ENCODE peak calls at places on chromosomes 16 and 17, in nine cellular contexts. L, V, G, A, B, Y, I, F and O are unnamed samples.

GRCh38 chr17:83110755-83111154 is 31.3 kb downstream of the METRNL start:
- DNase-seq in L (no peak), V (no peak), G (no peak), A (no peak), B (no peak), Y (peak), I (no peak), F (no peak), O (no peak)

GRCh38 chr16:66150691-66151090 is 215.8 kb upstream of the CDH5 start:
- DNase-seq in L (no peak), V (no peak), G (no peak), A (no peak), B (no peak), Y (no peak), I (no peak), F (peak), O (no peak)

GRCh38 chr17:7840441-7840840 is 6.4 kb downstream of the KDM6B start:
- DNase-seq in L (no peak), V (no peak), G (no peak), A (no peak), B (no peak), Y (no peak), I (no peak), F (no peak), O (no peak)

GRCh38 chr16:48053346-48053745 is 102.4 kb downstream of the ABCC12 start:
- DNase-seq in L (no peak), V (no peak), G (no peak), A (peak), B (no peak), Y (peak), I (peak), F (peak), O (no peak)

GRCh38 chr16:22278841-22279240 is 18.4 kb upstream of the POLR3E start:
- DNase-seq in L (no peak), V (no peak), G (no peak), A (no peak), B (no peak), Y (no peak), I (no peak), F (no peak), O (no peak)

GRCh38 chr16:819336-819735 is 18.8 kb upstream of the GNG13 start:
- DNase-seq in L (no peak), V (no peak), G (no peak), A (no peak), B (no peak), Y (no peak), I (no peak), F (no peak), O (no peak)

GRCh38 chr16:88533381-88533831 is 36.8 kb upstream of the ZC3H18 start:
- DNase-seq in L (no peak), V (no peak), G (peak), A (peak), B (no peak), Y (no peak), I (no peak), F (peak), O (no peak)

GRCh38 chr16:57903656-57904055 is 67.3 kb downstream of the CNGB1 start:
- DNase-seq in L (no peak), V (no peak), G (no peak), A (no peak), B (no peak), Y (no peak), I (no peak), F (no peak), O (no peak)

GRCh38 chr16:85276741-85277140 is 164.5 kb upstream of the CIBAR2 start:
- DNase-seq in L (no peak), V (no peak), G (no peak), A (no peak), B (no peak), Y (no peak), I (no peak), F (no peak), O (no peak)

GRCh38 chr16:15434425-15435215 is at the start of gene BMERB1:
- DNase-seq in L (peak), V (peak), G (peak), A (peak), B (no peak), Y (peak), I (peak), F (peak), O (no peak)

GRCh38 chr17:76407509-76407908 is 23.1 kb downstream of the SPHK1 start:
- DNase-seq in L (no peak), V (no peak), G (no peak), A (no peak), B (no peak), Y (no peak), I (no peak), F (no peak), O (no peak)

GRCh38 chr17:17598003-17598402 is 6.5 kb upstream of the PEMT start:
- DNase-seq in L (no peak), V (no peak), G (no peak), A (no peak), B (no peak), Y (no peak), I (no peak), F (no peak), O (no peak)

GRCh38 chr16:65922923-65923322 is 443.6 kb upstream of the CDH5 start:
- DNase-seq in L (no peak), V (no peak), G (no peak), A (no peak), B (no peak), Y (no peak), I (no peak), F (no peak), O (no peak)

GRCh38 chr17:21452377-21453143 is 76.4 kb downstream of the KCNJ12 start:
- DNase-seq in L (no peak), V (peak), G (no peak), A (peak), B (no peak), Y (peak), I (no peak), F (peak), O (no peak)

GRCh38 chr17:50200447-50201225 is 795 bp downstream of the COL1A1 start:
- DNase-seq in L (peak), V (peak), G (peak), A (peak), B (peak), Y (peak), I (peak), F (peak), O (no peak)

GRCh38 chr16:781346-782010 is 6.7 kb downstream of the RPUSD1 start:
- DNase-seq in L (no peak), V (no peak), G (no peak), A (no peak), B (no peak), Y (no peak), I (no peak), F (no peak), O (no peak)

GRCh38 chr17:11682646-11683045 is 84.4 kb downstream of the DNAH9 start:
- DNase-seq in L (no peak), V (no peak), G (no peak), A (no peak), B (no peak), Y (no peak), I (no peak), F (no peak), O (no peak)

GRCh38 chr16:87834668-87835473 is 34.4 kb downstream of the SLC7A5 start:
- DNase-seq in L (no peak), V (no peak), G (peak), A (no peak), B (no peak), Y (peak), I (peak), F (peak), O (no peak)

GRCh38 chr16:86549076-86549892 is 5.8 kb downstream of the MTHFSD start:
- DNase-seq in L (no peak), V (no peak), G (no peak), A (no peak), B (no peak), Y (no peak), I (no peak), F (no peak), O (no peak)

GRCh38 chr16:1331712-1332617 is 1.5 kb upstream of the BAIAP3 start:
- DNase-seq in L (peak), V (peak), G (peak), A (no peak), B (no peak), Y (peak), I (peak), F (peak), O (peak)

GRCh38 chr17:18182978-18183333 is 672 bp upstream of the ALKBH5 start:
- DNase-seq in L (peak), V (peak), G (peak), A (no peak), B (peak), Y (peak), I (no peak), F (peak), O (no peak)

GRCh38 chr16:77271532-77272426 is 72.6 kb downstream of the SYCE1L start:
- DNase-seq in L (no peak), V (no peak), G (no peak), A (no peak), B (no peak), Y (no peak), I (no peak), F (no peak), O (no peak)

GRCh38 chr17:38341035-38341721 is 2.6 kb downstream of the GPR179 start:
- DNase-seq in L (peak), V (peak), G (peak), A (no peak), B (no peak), Y (peak), I (peak), F (no peak), O (no peak)

GRCh38 chr17:9389116-9389515 is 186.5 kb downstream of the STX8 start:
- DNase-seq in L (no peak), V (no peak), G (no peak), A (no peak), B (no peak), Y (no peak), I (peak), F (peak), O (no peak)

GRCh38 chr17:76082326-76083251 is 3.6 kb downstream of the ZACN start:
- DNase-seq in L (no peak), V (no peak), G (peak), A (no peak), B (no peak), Y (no peak), I (no peak), F (no peak), O (no peak)

GRCh38 chr17:8674344-8675305 is 44.1 kb upstream of the MYH10 start:
- DNase-seq in L (no peak), V (peak), G (no peak), A (no peak), B (no peak), Y (peak), I (no peak), F (peak), O (no peak)

GRCh38 chr16:68760671-68761275 is 23.7 kb downstream of the CDH1 start:
- DNase-seq in L (no peak), V (no peak), G (no peak), A (no peak), B (no peak), Y (no peak), I (peak), F (peak), O (no peak)

GRCh38 chr16:22369221-22369811 is 5.1 kb downstream of the CDR2 start:
- DNase-seq in L (no peak), V (no peak), G (no peak), A (no peak), B (no peak), Y (no peak), I (peak), F (peak), O (no peak)

GRCh38 chr16:2296662-2297505 is 29.0 kb upstream of the RNPS1 start:
- DNase-seq in L (no peak), V (no peak), G (peak), A (no peak), B (no peak), Y (peak), I (peak), F (peak), O (peak)

GRCh38 chr17:5500804-5501391 is 14.5 kb downstream of the MIS12 start:
- DNase-seq in L (peak), V (peak), G (peak), A (peak), B (peak), Y (peak), I (peak), F (peak), O (peak)